ENCODE peak calls at places on chromosome 22, in seven cellular contexts. P, L, R, U, X, F and H are unnamed samples.

GRCh38 chr22:17920145-17920605 is 104.2 kb downstream of the MICAL3 start:
- DNase-seq in P (peak; percentile 71), L (peak; percentile 62), R (peak; percentile 68), U (no peak), X (no peak), F (peak; percentile 86), H (peak; percentile 92)

GRCh38 chr22:24191381-24191841 is 10.1 kb downstream of the SUSD2 start:
- DNase-seq in P (no peak), L (no peak), R (peak; percentile 28), U (peak; percentile 42), X (no peak), F (no peak), H (no peak)

GRCh38 chr22:39173787-39174497 is 21.5 kb upstream of the CBX7 start:
- DNase-seq in P (no peak), L (no peak), R (no peak), U (no peak), X (no peak), F (no peak), H (peak; percentile 52)

GRCh38 chr22:50703726-50704509 is 31.3 kb downstream of the SHANK3 start:
- DNase-seq in P (no peak), L (no peak), R (no peak), U (no peak), X (no peak), F (no peak), H (no peak)

GRCh38 chr22:49929553-49929979 is 11.1 kb downstream of the CRELD2 start:
- DNase-seq in P (no peak), L (no peak), R (peak; percentile 74), U (peak; percentile 94), X (peak; percentile 69), F (peak; percentile 37), H (no peak)

GRCh38 chr22:39800790-39801540 is 92.6 kb downstream of the ENTHD1 start:
- DNase-seq in P (no peak), L (no peak), R (no peak), U (no peak), X (no peak), F (no peak), H (peak; percentile 71)

GRCh38 chr22:19750666-19751490 is 9.7 kb upstream of the TBX1 start:
- DNase-seq in P (peak; percentile 49), L (peak; percentile 76), R (no peak), U (no peak), X (no peak), F (no peak), H (no peak)

GRCh38 chr22:20226077-20226716 is 41.9 kb downstream of the RTN4R start:
- DNase-seq in P (no peak), L (no peak), R (no peak), U (no peak), X (no peak), F (no peak), H (no peak)

GRCh38 chr22:40094449-40094848 is 83.3 kb upstream of the TNRC6B start:
- DNase-seq in P (peak; percentile 4), L (peak; percentile 7), R (no peak), U (no peak), X (no peak), F (no peak), H (no peak)

DNA sequence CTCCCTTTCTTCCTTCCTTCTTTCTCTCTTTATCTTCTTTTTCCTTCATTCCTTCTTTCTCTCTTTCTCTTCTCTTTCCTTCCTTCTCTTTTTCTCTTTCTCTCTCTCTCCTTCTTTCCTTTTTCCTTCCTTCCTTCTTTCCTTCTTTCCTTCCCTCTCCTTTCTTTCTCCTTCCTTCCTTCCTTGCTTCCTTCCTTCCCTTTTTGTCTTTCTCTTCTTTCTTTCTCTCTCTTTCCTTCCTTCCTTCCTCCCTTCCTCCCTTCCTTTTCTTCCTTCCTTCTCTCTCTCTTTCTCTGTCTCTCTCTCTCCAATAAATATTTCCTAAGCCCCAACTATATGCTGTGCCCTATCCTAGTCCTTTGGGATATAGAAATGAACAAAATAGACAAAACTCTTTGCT is 60.5 kb downstream of the CACNG2 start:
- DNase-seq in P (no peak), L (no peak), R (no peak), U (no peak), X (no peak), F (no peak), H (no peak)
- H3K4ac ChIP-seq in P (no peak overlapping the region), L (no peak overlapping the region), R (no peak overlapping the region), U (no peak overlapping the region), X (no peak overlapping the region), F (no peak overlapping the region), H (no peak overlapping the region)

GRCh38 chr22:37190262-37190780 is 2.3 kb upstream of the C1QTNF6 start:
- DNase-seq in P (peak; percentile 22), L (no peak), R (no peak), U (no peak), X (no peak), F (no peak), H (no peak)

GRCh38 chr22:37194750-37195149 is 6.7 kb upstream of the C1QTNF6 start:
- DNase-seq in P (no peak), L (no peak), R (no peak), U (no peak), X (no peak), F (peak; percentile 50), H (no peak)

GRCh38 chr22:37193629-37194191 is 5.7 kb upstream of the C1QTNF6 start:
- DNase-seq in P (peak; percentile 71), L (peak; percentile 36), R (no peak), U (no peak), X (no peak), F (no peak), H (no peak)

GRCh38 chr22:37192741-37193140 is 4.7 kb upstream of the C1QTNF6 start:
- DNase-seq in P (no peak), L (no peak), R (no peak), U (no peak), X (no peak), F (no peak), H (no peak)

GRCh38 chr22:37192232-37192631 is 4.2 kb upstream of the C1QTNF6 start:
- DNase-seq in P (no peak), L (no peak), R (no peak), U (no peak), X (no peak), F (peak; percentile 59), H (peak; percentile 55)
- H3K4ac ChIP-seq in P (no peak overlapping the region), L (no peak overlapping the region), R (no peak overlapping the region), U (no peak overlapping the region), X (no peak overlapping the region), F (no peak overlapping the region), H (no peak overlapping the region)

DNA sequence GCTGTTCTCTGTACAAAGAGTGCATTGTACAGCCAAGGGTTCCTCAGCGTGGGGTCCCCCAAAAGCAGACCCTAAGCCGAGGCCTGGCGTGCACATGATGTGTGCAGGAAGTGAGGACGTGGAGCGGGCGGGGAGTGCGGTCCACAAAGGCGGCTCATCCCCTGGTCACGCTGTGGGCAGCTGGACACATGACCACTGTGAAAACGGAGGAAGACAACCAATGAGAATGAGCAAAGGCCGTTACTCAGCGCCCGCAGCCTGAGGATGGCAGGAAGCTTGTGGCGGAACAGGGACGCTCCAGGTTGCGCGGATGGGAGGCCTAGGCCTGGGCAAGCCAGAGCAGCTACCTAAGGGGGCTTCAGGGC is 1263.7 kb downstream of the BRD1 start:
- DNase-seq in P (no peak), L (no peak), R (no peak), U (no peak), X (no peak), F (no peak), H (no peak)
- H3K4ac ChIP-seq in P (no peak overlapping the region), L (no peak overlapping the region), R (no peak overlapping the region), U (no peak overlapping the region), X (no peak overlapping the region), F (no peak overlapping the region), H (no peak overlapping the region)

GRCh38 chr22:45892681-45893461 is 84.1 kb downstream of the WNT7B start:
- DNase-seq in P (no peak), L (no peak), R (no peak), U (no peak), X (no peak), F (no peak), H (no peak)
- H3K4ac ChIP-seq in P (no peak overlapping the region), L (no peak overlapping the region), R (no peak overlapping the region), U (no peak overlapping the region), X (no peak overlapping the region), F (no peak overlapping the region), H (no peak overlapping the region)

DNA sequence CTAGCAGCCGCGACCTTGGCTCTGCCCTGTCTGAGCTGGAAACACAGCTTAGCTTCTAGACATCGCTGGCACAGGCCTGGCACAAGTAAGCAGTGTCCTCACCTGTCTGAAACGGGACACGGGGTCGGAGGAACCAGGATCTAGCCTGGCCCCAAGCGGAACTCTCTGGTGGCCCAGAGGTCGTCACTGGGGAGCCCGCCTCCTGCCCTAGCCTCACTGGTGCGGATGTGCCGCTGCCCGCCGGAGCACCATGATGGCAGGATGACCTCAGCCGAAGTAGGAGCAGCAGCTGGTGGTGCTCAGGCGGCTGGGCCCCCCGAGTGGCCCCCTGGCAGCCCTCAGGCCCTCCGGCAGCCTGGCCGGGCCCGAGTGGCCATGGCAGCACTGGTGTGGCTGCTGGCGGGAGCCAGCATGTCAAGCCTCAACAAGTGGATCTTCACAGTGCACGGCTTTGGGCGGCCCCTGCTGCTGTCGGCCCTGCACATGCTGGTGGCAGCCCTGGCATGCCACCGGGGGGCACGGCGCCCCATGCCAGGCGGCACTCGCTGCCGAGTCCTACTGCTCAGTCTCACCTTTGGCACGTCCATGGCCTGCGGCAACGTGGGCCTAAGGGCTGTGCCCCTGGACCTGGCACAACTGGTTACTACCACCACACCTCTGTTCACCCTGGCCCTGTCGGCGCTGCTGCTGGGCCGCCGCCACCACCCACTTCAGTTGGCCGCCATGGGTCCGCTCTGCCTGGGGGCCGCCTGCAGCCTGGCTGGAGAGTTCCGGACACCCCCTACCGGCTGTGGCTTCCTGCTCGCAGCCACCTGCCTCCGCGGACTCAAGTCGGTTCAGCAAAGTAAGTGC is 871 bp downstream of the SLC35E4 start:
- DNase-seq in P (peak; percentile 17), L (no peak), R (peak; percentile 52), U (peak; percentile 55), X (no peak), F (no peak), H (no peak)
- H3K4ac ChIP-seq in P (peak overlapping the region; percentile 91), L (peak overlapping the region; percentile 77), R (no peak overlapping the region), U (peak overlapping the region; percentile 57), X (no peak overlapping the region), F (no peak overlapping the region), H (no peak overlapping the region)

GRCh38 chr22:22068025-22068424 is 85.4 kb upstream of the TOP3B start:
- DNase-seq in P (no peak), L (no peak), R (no peak), U (no peak), X (no peak), F (no peak), H (no peak)
- H3K4ac ChIP-seq in P (no peak overlapping the region), L (no peak overlapping the region), R (no peak overlapping the region), U (no peak overlapping the region), X (no peak overlapping the region), F (no peak overlapping the region), H (no peak overlapping the region)

DNA sequence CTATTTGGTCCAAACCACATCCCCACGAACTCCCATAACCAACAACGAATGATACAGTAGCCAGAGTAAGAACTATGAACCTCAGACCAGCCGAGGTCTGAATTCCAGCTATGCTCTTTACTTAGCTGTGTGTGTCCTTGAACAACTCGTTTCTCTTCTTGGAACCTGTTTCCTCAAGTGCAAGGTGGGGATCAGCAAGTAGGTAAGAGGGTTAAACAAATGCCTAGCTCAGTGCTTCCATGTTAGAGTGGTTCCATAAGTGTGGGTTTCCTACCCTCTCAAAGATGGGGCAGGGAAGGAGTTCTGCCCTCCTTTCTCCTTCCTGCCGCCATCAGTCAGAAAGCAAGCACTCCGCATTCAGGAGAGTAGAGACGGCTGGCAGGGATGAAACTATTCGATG is 283.4 kb upstream of the SYN3 start:
- DNase-seq in P (no peak), L (no peak), R (no peak), U (no peak), X (no peak), F (no peak), H (no peak)
- H3K4ac ChIP-seq in P (no peak overlapping the region), L (no peak overlapping the region), R (no peak overlapping the region), U (no peak overlapping the region), X (no peak overlapping the region), F (no peak overlapping the region), H (no peak overlapping the region)